ENCODE peak calls at places on chromosomes 3 and 15, in four cellular contexts. X is heart right ventricle, A is lower lobe of right lung, H is cardiac muscle cell. Y is an unnamed sample.
A peak's percentile ranks its signal among the peaks of the same experiment; 100 is the strongest.

GRCh38 chr3:127757979-127758378 is 64.3 kb downstream of the MGLL start:
- DNase-seq in X (no peak), A (no peak), H (no peak), Y (no peak)

GRCh38 chr3:26058774-26059455 is 269.0 kb downstream of the OXSM start:
- DNase-seq in X (no peak), A (no peak), H (no peak), Y (no peak)

GRCh38 chr15:77637851-77638402 is 5.2 kb upstream of the LINGO1 start:
- DNase-seq in X (no peak), A (no peak), H (no peak), Y (no peak)

GRCh38 chr15:83993591-83993990 is 242.0 kb upstream of the GOLGA6L4 start:
- DNase-seq in X (no peak), A (no peak), H (peak; percentile 3), Y (no peak)

GRCh38 chr3:178671261-178672191 is 135.3 kb downstream of the KCNMB2 start:
- DNase-seq in X (no peak), A (no peak), H (peak; percentile 81), Y (no peak)

GRCh38 chr3:184741259-184741556 is 29.3 kb upstream of the MAGEF1 start:
- DNase-seq in X (no peak), A (no peak), H (no peak), Y (no peak)

GRCh38 chr15:61621146-61621545 is 392.0 kb upstream of the RORA start:
- DNase-seq in X (no peak), A (no peak), H (peak; percentile 12), Y (no peak)

GRCh38 chr3:106566277-106566676 is 697.5 kb upstream of the CBLB start:
- DNase-seq in X (no peak), A (no peak), H (no peak), Y (no peak)

GRCh38 chr15:28984421-28985375 is 98.9 kb downstream of the APBA2 start:
- DNase-seq in X (no peak), A (no peak), H (peak; percentile 75), Y (no peak)

GRCh38 chr15:98873441-98874218 is 134.0 kb downstream of the PGPEP1L start:
- DNase-seq in X (no peak), A (peak; percentile 61), H (peak; percentile 70), Y (no peak)

GRCh38 chr3:197541756-197542539 is 13.8 kb downstream of the BDH1 start:
- DNase-seq in X (peak; percentile 73), A (no peak), H (peak; percentile 91), Y (no peak)

GRCh38 chr3:129571605-129572547 is 28.9 kb downstream of the H1-8 start:
- DNase-seq in X (no peak), A (no peak), H (no peak), Y (no peak)

GRCh38 chr3:124360626-124361025 is 368.7 kb upstream of the ROPN1 start:
- DNase-seq in X (no peak), A (no peak), H (peak; percentile 10), Y (no peak)

GRCh38 chr3:168877899-168878298 is 782.2 kb upstream of the GOLIM4 start:
- DNase-seq in X (no peak), A (no peak), H (no peak), Y (no peak)

GRCh38 chr3:36540898-36541518 is 160.7 kb downstream of the STAC start:
- DNase-seq in X (no peak), A (no peak), H (peak; percentile 61), Y (no peak)

GRCh38 chr15:48175126-48175525 is 3.0 kb downstream of the MYEF2 start:
- DNase-seq in X (no peak), A (no peak), H (no peak), Y (no peak)

GRCh38 chr3:186612065-186612464 is 795 bp upstream of the AHSG start:
- DNase-seq in X (no peak), A (no peak), H (no peak), Y (no peak)

DNA sequence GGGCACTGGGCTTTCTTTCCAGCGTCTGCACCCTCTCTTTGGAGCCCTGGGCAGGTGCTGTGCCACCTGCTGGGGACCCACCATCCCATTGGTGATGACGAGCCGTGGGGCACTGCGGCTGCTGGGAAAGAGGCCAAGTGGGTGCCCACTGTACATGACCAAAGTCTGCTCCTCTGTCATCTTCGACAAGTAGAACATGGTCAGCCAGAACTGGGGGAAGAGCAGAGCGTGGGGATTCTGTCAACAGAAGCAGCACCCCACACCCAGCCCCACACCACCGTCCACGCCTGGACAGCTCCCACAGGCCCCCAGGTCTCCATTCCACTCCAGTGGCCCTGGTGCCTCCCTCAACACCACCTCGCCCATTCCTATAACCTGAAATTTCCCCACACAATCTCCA is 9.7 kb downstream of the UROC1 start:
- DNase-seq in X (no peak), A (peak; percentile 26), H (no peak), Y (no peak)
- H3K4me1 ChIP-seq in X (no peaks in the 10 kb centered on the region), A (no peaks in the 10 kb centered on the region), H (no peaks in the 10 kb centered on the region), Y (no peaks in the 10 kb centered on the region)

DNA sequence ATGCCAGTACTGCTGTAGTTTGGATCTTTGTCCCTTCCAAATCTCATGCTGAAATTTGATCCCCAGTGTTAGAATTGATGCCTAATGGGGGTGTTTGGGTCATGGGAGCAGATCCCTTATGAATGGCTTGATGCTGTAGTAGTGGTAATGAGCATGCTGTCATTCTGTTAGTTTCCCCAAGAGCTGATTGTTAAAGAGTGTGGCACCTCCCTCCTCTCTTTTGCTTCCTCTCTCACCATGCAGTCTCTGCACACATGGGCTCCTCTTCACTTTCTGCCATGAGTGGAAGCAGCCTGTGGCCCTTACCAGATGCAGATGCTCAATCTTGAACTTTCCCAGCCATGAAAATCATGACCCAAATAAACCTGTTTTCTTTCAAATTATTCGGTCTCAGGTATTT is 141.3 kb upstream of the DPPA4 start:
- DNase-seq in X (no peak), A (no peak), H (no peak), Y (no peak)
- H3K27ac ChIP-seq in X (no peak overlapping the region), A (no peak overlapping the region), H (no peak overlapping the region), Y (no peak overlapping the region)

GRCh38 chr15:64634576-64635485 is 140.6 kb downstream of the RBPMS2 start:
- DNase-seq in X (peak; percentile 12), A (no peak), H (peak; percentile 53), Y (peak; percentile 61)
- H3K4me3 ChIP-seq in X (no peak overlapping the region), A (no peak overlapping the region), H (no peak overlapping the region), Y (no peak overlapping the region)

GRCh38 chr15:101376615-101377395 is 81.8 kb upstream of the SNRPA1 start:
- DNase-seq in X (no peak), A (no peak), H (no peak), Y (no peak)

GRCh38 chr15:101379647-101380046 is 84.6 kb upstream of the SNRPA1 start:
- DNase-seq in X (no peak), A (no peak), H (no peak), Y (no peak)

GRCh38 chr15:101380146-101380545 is 85.1 kb upstream of the SNRPA1 start:
- DNase-seq in X (no peak), A (no peak), H (no peak), Y (no peak)

GRCh38 chr15:101378356-101378755 is 83.3 kb upstream of the SNRPA1 start:
- DNase-seq in X (no peak), A (no peak), H (no peak), Y (no peak)

GRCh38 chr15:101378879-101379278 is 83.8 kb upstream of the SNRPA1 start:
- DNase-seq in X (no peak), A (no peak), H (no peak), Y (no peak)
- H3K4me1 ChIP-seq in X (no peaks in the 10 kb centered on the region), A (no peaks in the 10 kb centered on the region), H (no peaks in the 10 kb centered on the region), Y (no peaks in the 10 kb centered on the region)

GRCh38 chr3:16663852-16664712 is 58.9 kb upstream of the DAZL start:
- DNase-seq in X (no peak), A (no peak), H (no peak), Y (no peak)

GRCh38 chr3:16653712-16654111 is 48.5 kb upstream of the DAZL start:
- DNase-seq in X (no peak), A (no peak), H (no peak), Y (no peak)

GRCh38 chr3:16658933-16659793 is 53.9 kb upstream of the DAZL start:
- DNase-seq in X (no peak), A (no peak), H (no peak), Y (no peak)

GRCh38 chr3:16658004-16658932 is 53.0 kb upstream of the DAZL start:
- DNase-seq in X (no peak), A (no peak), H (peak; percentile 27), Y (no peak)
- H3K27ac ChIP-seq in X (no peak overlapping the region), A (no peak overlapping the region), H (no peak overlapping the region), Y (no peak overlapping the region)

GRCh38 chr3:121803921-121804320 is 30.9 kb downstream of the IQCB1 start:
- DNase-seq in X (no peak), A (no peak), H (no peak), Y (no peak)

DNA sequence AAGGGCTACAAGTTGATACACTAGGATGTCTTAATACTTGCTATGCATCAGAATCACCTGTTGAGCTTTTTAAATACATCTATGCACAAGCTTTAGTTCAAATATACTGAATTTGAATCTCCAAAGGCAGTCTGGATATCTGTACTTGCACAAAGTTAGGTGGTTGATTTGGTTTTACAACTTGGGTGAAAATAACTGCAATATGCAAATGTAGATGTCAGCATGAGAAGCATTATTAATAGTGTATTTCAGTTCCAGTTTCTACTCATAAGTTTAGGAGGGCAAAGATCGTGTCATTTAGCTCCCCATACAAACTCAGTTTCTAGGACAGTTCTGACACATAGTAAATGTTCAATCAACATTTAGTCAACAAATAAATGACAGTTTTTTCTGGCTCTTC is 25.6 kb downstream of the IQCB1 start:
- DNase-seq in X (no peak), A (no peak), H (no peak), Y (no peak)
- H3K4me3 ChIP-seq in X (no peak overlapping the region), A (no peak overlapping the region), H (no peak overlapping the region), Y (no peak overlapping the region)

Y was measured in CD4-positive, alpha-beta memory T cell.